ENCODE peak calls at places on chromosomes 16 and 17, in five cellular contexts. Z, P, M, X and F are unnamed samples.

GRCh38 chr16:68972720-68973119 is 129.4 kb downstream of the TANGO6 start:
- DNase-seq in P (peak; percentile 70), X (peak; percentile 57), M (peak; percentile 91), Z (peak; percentile 89), F (no peak)

GRCh38 chr16:72924918-72925630 is 122.9 kb downstream of the ZFHX3 start:
- DNase-seq in M (no peak), P (no peak), Z (no peak), X (no peak), F (no peak)

GRCh38 chr16:50245417-50246298 is 20.7 kb upstream of the ADCY7 start:
- DNase-seq in X (peak; percentile 87), P (peak; percentile 45), Z (peak; percentile 48), M (peak; percentile 73), F (peak; percentile 47)

GRCh38 chr16:77732241-77732946 is 10.1 kb downstream of the NUDT7 start:
- DNase-seq in M (no peak), Z (no peak), P (peak; percentile 95), X (no peak), F (no peak)

GRCh38 chr17:15930426-15930825 is 14.5 kb upstream of the ADORA2B start:
- DNase-seq in Z (no peak), X (no peak), P (no peak), M (peak; percentile 45), F (no peak)

GRCh38 chr17:42282478-42283080 is 5.7 kb upstream of the STAT5A start:
- DNase-seq in Z (peak; percentile 72), P (no peak), X (no peak), M (peak; percentile 85), F (no peak)

GRCh38 chr17:80791758-80792284 is 199.8 kb upstream of the CHMP6 start:
- DNase-seq in P (peak; percentile 100), M (peak; percentile 46), X (peak; percentile 79), Z (no peak), F (peak; percentile 44)

GRCh38 chr16:56847173-56847948 is 17.6 kb upstream of the SLC12A3 start:
- DNase-seq in M (no peak), X (no peak), Z (no peak), P (no peak), F (no peak)

GRCh38 chr17:68782829-68783228 is 172.4 kb downstream of the ABCA8 start:
- DNase-seq in M (no peak), P (no peak), Z (no peak), X (no peak), F (no peak)

GRCh38 chr17:69325518-69326301 is 1.2 kb downstream of the ABCA5 start:
- DNase-seq in M (no peak), X (no peak), Z (peak; percentile 15), P (no peak), F (no peak)

GRCh38 chr17:10072556-10072955 is 125.8 kb downstream of the GAS7 start:
- DNase-seq in M (no peak), P (no peak), Z (no peak), X (no peak), F (no peak)

GRCh38 chr17:80663783-80664206 is 119.2 kb downstream of the RPTOR start:
- DNase-seq in X (peak; percentile 25), P (peak; percentile 84), Z (no peak), M (peak; percentile 57), F (peak; percentile 61)

GRCh38 chr16:50802000-50802399 is 60.1 kb downstream of the CYLD start:
- DNase-seq in M (no peak), P (peak; percentile 81), Z (no peak), X (no peak), F (no peak)

GRCh38 chr17:60952747-60953146 is 275.1 kb downstream of the BCAS3 start:
- DNase-seq in M (no peak), Z (no peak), P (no peak), X (no peak), F (no peak)

GRCh38 chr17:980406-981291 is 1.1 kb upstream of the NXN start:
- DNase-seq in P (peak; percentile 82), X (peak; percentile 79), M (peak; percentile 94), Z (peak; percentile 96), F (peak; percentile 67)

GRCh38 chr17:2433696-2434095 is 32.8 kb upstream of the MNT start:
- DNase-seq in M (no peak), Z (peak; percentile 35), P (peak; percentile 50), X (no peak), F (no peak)

GRCh38 chr16:57735755-57736418 is at the start of gene KATNB1:
- DNase-seq in X (no peak), P (no peak), M (no peak), Z (peak; percentile 46), F (no peak)

GRCh38 chr17:81487487-81488275 is 24.9 kb downstream of the ACTG1 start:
- DNase-seq in X (peak; percentile 90), M (peak; percentile 93), P (peak; percentile 60), Z (peak; percentile 78), F (peak; percentile 38)

GRCh38 chr17:80264048-80264792 is 3.6 kb downstream of the RNF213 start:
- DNase-seq in X (no peak), M (peak; percentile 48), Z (no peak), P (no peak), F (peak; percentile 66)

GRCh38 chr17:28295677-28296578 is 23.1 kb upstream of the TMEM97 start:
- DNase-seq in P (no peak), Z (no peak), M (no peak), X (no peak), F (no peak)

DNA sequence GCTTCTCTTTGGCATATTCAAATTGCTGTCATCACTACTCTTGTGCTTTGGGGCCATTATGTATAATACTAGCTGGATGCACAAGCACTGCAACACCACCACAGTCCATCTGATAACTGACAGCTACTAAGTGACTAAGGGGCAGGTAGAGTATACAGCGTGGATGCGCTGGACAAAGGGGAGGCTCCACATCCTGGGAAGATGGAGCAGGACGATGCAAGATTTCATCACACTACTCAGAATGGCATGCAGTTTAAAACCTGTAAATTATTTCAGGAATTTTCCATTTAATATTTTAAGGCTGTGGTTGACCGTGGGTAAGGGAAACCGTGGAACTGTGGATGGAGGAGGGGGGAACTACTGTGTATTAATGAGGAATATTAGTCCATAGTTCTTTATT is 25.0 kb downstream of the MPRIP start:
- DNase-seq in M (no peak), P (peak; percentile 55), Z (no peak), X (peak; percentile 17), F (no peak)
- H3K4me1 ChIP-seq in M (no peaks in the 10 kb centered on the region), P (peaks cover 9% of the 10 kb centered on the region), Z (peaks cover 7% of the 10 kb centered on the region), X (peaks cover 5% of the 10 kb centered on the region), F (peaks cover 31% of the 10 kb centered on the region)

GRCh38 chr17:82871056-82871775 is 31.4 kb upstream of the ZNF750 start:
- DNase-seq in M (no peak), X (no peak), Z (peak; percentile 45), P (no peak), F (no peak)
- TF ChIP-seq CTCF in M (peak; percentile 57), X (no peak), Z (peak; percentile 2), P (no peak), F (no peak)

GRCh38 chr16:84184775-84185174 is 2.1 kb downstream of the TAF1C start:
- DNase-seq in M (no peak), Z (no peak), X (no peak), P (no peak), F (no peak)
- H3K27ac ChIP-seq in M (no peak overlapping the region), Z (no peak overlapping the region), X (no peak overlapping the region), P (no peak overlapping the region), F (no peak overlapping the region)

GRCh38 chr17:14336418-14336817 is 35.5 kb downstream of the HS3ST3B1 start:
- DNase-seq in P (no peak), Z (no peak), X (no peak), M (no peak), F (no peak)
- H3K4me1 ChIP-seq in P (peaks cover 2% of the 10 kb centered on the region), Z (peaks cover 38% of the 10 kb centered on the region), X (peaks cover 46% of the 10 kb centered on the region), M (peaks cover 12% of the 10 kb centered on the region), F (peaks cover 61% of the 10 kb centered on the region)

GRCh38 chr17:75855310-75856061 is at the start of gene WBP2:
- DNase-seq in P (peak; percentile 100), M (peak; percentile 100), X (peak; percentile 100), Z (peak; percentile 100), F (peak; percentile 95)
- TF ChIP-seq CTCF in P (peak; percentile 27), M (peak; percentile 69), X (peak; percentile 59), Z (peak; percentile 13), F (no peak)

GRCh38 chr17:59652119-59652518 is 32.4 kb downstream of the CLTC start:
- DNase-seq in X (no peak), M (no peak), Z (no peak), P (peak; percentile 88), F (no peak)
- H3K27ac ChIP-seq in X (no peak overlapping the region), M (no peak overlapping the region), Z (no peak overlapping the region), P (no peak overlapping the region), F (no peak overlapping the region)

GRCh38 chr16:88680554-88681083 is 5.7 kb downstream of the SNAI3 start:
- DNase-seq in M (no peak), P (no peak), X (no peak), Z (no peak), F (no peak)

GRCh38 chr16:88681084-88681680 is 5.1 kb downstream of the SNAI3 start:
- DNase-seq in X (peak; percentile 72), M (peak; percentile 90), P (no peak), Z (peak; percentile 76), F (peak; percentile 70)

GRCh38 chr16:88676502-88677242 is 9.6 kb downstream of the SNAI3 start:
- DNase-seq in P (no peak), Z (no peak), X (no peak), M (no peak), F (no peak)

GRCh38 chr16:88677721-88678120 is 8.6 kb downstream of the SNAI3 start:
- DNase-seq in Z (no peak), P (no peak), X (no peak), M (no peak), F (no peak)

DNA sequence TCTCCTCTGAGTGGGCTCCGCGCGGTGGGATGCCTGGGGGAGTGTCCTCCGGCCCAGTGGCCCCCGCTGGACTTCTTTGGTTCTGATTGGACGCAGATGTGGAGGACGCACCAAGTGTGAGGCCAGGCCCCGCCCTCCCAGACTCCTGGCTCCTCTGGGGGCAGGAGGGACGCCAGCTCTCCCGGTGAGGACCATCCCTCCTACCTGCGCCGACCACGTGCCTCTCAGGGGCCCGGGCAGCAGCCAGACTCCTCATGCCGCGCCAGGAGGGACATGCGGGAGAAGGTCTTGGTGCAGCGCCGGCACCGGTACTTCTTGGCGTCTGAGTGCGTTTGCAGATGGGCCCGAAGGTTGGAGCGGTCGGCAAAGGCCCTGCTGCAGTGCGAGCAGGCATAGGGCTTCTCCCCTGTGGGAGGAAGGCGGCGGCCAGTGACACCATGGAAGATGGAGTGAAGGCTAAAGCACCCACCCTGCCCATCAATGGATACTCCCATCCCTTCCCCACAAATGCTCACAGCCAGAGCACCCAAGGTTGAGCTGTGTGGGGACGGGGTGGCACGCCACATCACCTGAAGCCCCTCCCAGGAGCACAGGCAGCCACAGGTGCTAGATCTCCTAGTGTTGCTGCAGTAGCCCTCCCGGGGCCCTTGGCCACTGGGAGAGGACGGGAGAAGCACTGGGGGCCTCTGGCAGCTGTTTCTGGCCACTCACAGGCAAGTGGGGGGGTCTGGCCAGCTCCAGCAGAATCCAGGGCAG is 7.9 kb downstream of the SNAI3 start:
- DNase-seq in X (no peak), M (peak; percentile 71), Z (no peak), P (no peak), F (no peak)
- H3K4me1 ChIP-seq in X (no peaks in the 10 kb centered on the region), M (no peaks in the 10 kb centered on the region), Z (no peaks in the 10 kb centered on the region), P (no peaks in the 10 kb centered on the region), F (peaks cover 23% of the 10 kb centered on the region)

GRCh38 chr17:29682054-29682453 is 59.3 kb upstream of the CORO6 start:
- DNase-seq in Z (no peak), P (no peak), X (peak; percentile 47), M (no peak), F (no peak)
- TF ChIP-seq CTCF in Z (no peak), P (no peak), X (peak; percentile 43), M (no peak), F (no peak)